ENCODE peak calls at places on chromosomes 11 and 22, in four cellular contexts. F is thoracic aorta, H is mammary epithelial cell, P is adipocyte. Y is an unnamed sample. For H3K36me3, the result is how much of the 10 kb centered on the place peaks cover.

GRCh38 chr11:12692238-12693074 is 18.2 kb downstream of the TEAD1 start:
- DNase-seq in F (peak), H (peak), P (peak), Y (peak)

GRCh38 chr22:23898006-23898974 is 4.1 kb downstream of the MIF start:
- DNase-seq in F (no peak), H (no peak), P (no peak), Y (peak)

GRCh38 chr11:46903846-46904245 is 14.5 kb downstream of the LRP4 start:
- DNase-seq in F (no peak), H (no peak), P (no peak), Y (no peak)

GRCh38 chr11:134215836-134216235 is 7.9 kb downstream of the NCAPD3 start:
- DNase-seq in F (no peak), H (no peak), P (no peak), Y (no peak)

GRCh38 chr11:96257972-96258951 is 84.7 kb downstream of the MAML2 start:
- DNase-seq in F (no peak), H (no peak), P (no peak), Y (peak)

GRCh38 chr22:31579835-31580242 is 82.2 kb downstream of the PISD start:
- DNase-seq in F (no peak), H (no peak), P (no peak), Y (no peak)

GRCh38 chr22:47164514-47165337 is 402.3 kb downstream of the TBC1D22A start:
- DNase-seq in F (no peak), H (no peak), P (no peak), Y (no peak)

GRCh38 chr11:122642971-122643370 is 12.6 kb upstream of the UBASH3B start:
- DNase-seq in F (no peak), H (no peak), P (no peak), Y (peak)

GRCh38 chr22:26550498-26551033 is 38.3 kb upstream of the TFIP11 start:
- DNase-seq in F (no peak), H (no peak), P (peak), Y (peak)

GRCh38 chr22:33835196-33835788 is 85.0 kb downstream of the LARGE1 start:
- DNase-seq in F (no peak), H (no peak), P (peak), Y (no peak)

GRCh38 chr11:10158461-10158860 is 135.6 kb downstream of the SBF2 start:
- DNase-seq in F (no peak), H (peak), P (no peak), Y (no peak)

GRCh38 chr11:130804306-130805077 is 111.8 kb downstream of the SNX19 start:
- DNase-seq in F (no peak), H (no peak), P (no peak), Y (no peak)

GRCh38 chr11:130798280-130798679 is 118.0 kb downstream of the SNX19 start:
- DNase-seq in F (no peak), H (peak), P (peak), Y (peak)

GRCh38 chr11:130798801-130799200 is 117.5 kb downstream of the SNX19 start:
- DNase-seq in F (no peak), H (no peak), P (no peak), Y (no peak)

GRCh38 chr11:130802567-130802966 is 113.7 kb downstream of the SNX19 start:
- DNase-seq in F (no peak), H (no peak), P (no peak), Y (no peak)

GRCh38 chr11:130801287-130802146 is 114.8 kb downstream of the SNX19 start:
- DNase-seq in F (no peak), H (no peak), P (peak), Y (peak)
- H3K36me3 ChIP-seq in F (under half), H (under half), P (under half), Y (under half)

DNA sequence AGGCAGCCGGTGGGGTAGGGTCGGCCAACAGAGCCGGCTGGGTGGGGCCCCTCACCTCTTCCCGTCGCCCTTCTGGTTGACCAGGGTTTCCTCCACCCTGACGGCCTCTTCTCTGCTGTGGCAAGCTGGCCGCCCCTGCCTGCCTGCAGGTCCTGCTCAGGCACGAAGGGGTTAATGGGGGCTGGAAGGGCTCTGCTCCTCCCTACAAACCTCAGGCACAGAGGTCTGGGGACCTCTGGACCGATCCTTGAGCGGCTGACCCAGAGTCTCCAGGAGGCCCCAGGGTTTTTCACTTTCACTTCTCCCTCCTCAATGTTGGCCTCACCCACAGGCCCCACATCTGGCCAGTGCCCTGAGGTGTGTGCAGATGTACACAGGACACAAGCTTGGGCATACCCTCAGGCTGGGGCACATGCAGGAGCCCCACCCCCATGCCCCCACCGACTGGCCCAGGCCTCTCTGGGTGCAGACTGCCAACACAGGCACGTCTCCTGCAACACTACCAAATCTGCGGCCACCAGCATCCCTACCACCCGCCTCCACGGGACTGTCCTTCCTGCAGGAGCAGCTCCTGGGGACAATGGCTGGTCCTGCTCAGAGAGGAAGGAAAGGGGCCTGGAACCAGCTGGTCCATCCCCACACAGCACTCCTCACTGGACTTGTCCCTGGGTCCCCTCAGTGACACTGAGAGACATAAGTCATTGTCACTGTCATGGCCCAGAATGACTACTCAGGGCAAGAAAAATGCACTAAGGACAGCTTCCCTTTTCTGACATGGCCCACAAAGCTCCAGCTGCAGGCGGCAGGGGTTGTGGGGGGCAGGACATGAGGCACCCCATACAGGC is 3.2 kb upstream of the TBX1 start:
- DNase-seq in F (no peak), H (no peak), P (no peak), Y (no peak)
- H3K4me3 ChIP-seq in F (peak), H (no peak), P (no peak), Y (no peak)

GRCh38 chr22:20988573-20989322 is 6.7 kb downstream of the LZTR1 start:
- DNase-seq in F (no peak), H (no peak), P (no peak), Y (no peak)
- H3K36me3 ChIP-seq in F (under half), H (under half), P (half or more), Y (under half)

GRCh38 chr11:117170210-117170609 is 8.3 kb upstream of the SIDT2 start:
- DNase-seq in F (no peak), H (no peak), P (no peak), Y (no peak)
- H3K4me3 ChIP-seq in F (no peak), H (no peak), P (no peak), Y (no peak)

GRCh38 chr11:121499405-121499804 is 46.6 kb upstream of the SORL1-AS1 start:
- DNase-seq in F (no peak), H (no peak), P (no peak), Y (no peak)
- H3K36me3 ChIP-seq in F (under half), H (under half), P (under half), Y (under half)

GRCh38 chr11:64870893-64871849 is 7.2 kb downstream of the EHD1 start:
- DNase-seq in F (no peak), H (no peak), P (no peak), Y (no peak)
- H3K4me3 ChIP-seq in F (peak), H (no peak), P (no peak), Y (no peak)

DNA sequence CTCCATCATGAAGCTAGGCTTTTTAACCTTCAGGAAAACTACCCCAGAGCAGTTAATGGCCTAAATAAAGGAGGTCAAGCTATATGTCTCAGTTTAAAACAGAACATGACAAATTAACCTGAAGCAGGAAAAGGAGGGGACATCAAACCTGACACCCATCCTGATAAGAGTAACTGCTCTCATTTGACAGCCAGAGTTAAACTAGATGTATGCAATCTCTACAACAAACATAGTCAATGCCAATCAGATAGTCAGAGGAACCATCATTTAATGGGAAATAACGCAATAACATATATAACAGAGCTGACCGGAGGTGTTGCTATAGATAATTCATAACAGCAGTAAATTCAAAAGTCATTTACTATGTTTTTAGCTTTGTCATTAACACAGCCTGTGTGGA is 3.1 kb downstream of the ZNF202 start:
- DNase-seq in F (no peak), H (no peak), P (no peak), Y (no peak)
- H3K36me3 ChIP-seq in F (under half), H (under half), P (under half), Y (half or more)

DNA sequence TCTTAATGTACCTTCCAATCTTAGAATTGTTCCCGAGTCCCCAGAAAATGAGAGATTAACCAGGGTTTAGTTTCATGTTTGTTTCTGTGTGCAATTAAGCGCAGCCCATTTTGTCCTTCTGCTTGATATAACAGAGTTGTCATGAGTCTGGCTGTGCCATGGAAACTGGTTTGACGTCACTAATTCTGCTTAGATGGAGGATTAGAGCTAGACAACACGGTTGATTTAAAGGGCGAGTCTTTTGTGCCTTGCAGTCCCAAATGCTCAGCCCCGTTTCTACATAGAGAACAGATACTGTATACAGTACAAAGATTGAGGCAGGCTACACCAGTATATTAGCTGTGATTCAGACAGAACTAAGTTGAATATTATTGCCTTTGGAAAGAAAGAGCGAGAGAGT is 45.5 kb upstream of the ALKBH3 start:
- DNase-seq in F (no peak), H (no peak), P (no peak), Y (no peak)
- H3K4me3 ChIP-seq in F (no peak), H (no peak), P (no peak), Y (no peak)

Y was measured in MG63.